ENCODE peak calls at places on chromosome 7, in four cellular contexts. T, N, U and P are unnamed samples.
A peak's percentile ranks its signal among the peaks of the same experiment; 100 is the strongest.

GRCh38 chr7:5248201-5248885 is 34.4 kb upstream of the SLC29A4 start:
- DNase-seq in T (no peak), U (no peak), N (peak; percentile 35), P (no peak)

GRCh38 chr7:129368389-129368986 is 65.7 kb upstream of the STRIP2 start:
- DNase-seq in T (no peak), U (no peak), N (no peak), P (no peak)

GRCh38 chr7:158863611-158864506 is 7.5 kb downstream of the DYNC2I1 start:
- DNase-seq in U (peak; percentile 31), T (peak; percentile 72), N (peak; percentile 69), P (no peak)

GRCh38 chr7:42735081-42735480 is 176.8 kb downstream of the C7orf25 start:
- DNase-seq in U (no peak), T (no peak), N (peak; percentile 51), P (no peak)

GRCh38 chr7:158931899-158932298 is 75.5 kb downstream of the DYNC2I1 start:
- DNase-seq in U (no peak), N (no peak), T (no peak), P (no peak)

GRCh38 chr7:153887756-153888591 is 164.2 kb upstream of the DPP6 start:
- DNase-seq in U (no peak), T (no peak), N (no peak), P (no peak)

GRCh38 chr7:45869426-45869825 is 3.5 kb downstream of the CCDC201 start:
- DNase-seq in T (no peak), N (peak; percentile 29), U (no peak), P (no peak)

GRCh38 chr7:32616625-32617024 is 121.3 kb downstream of the AVL9 start:
- DNase-seq in N (peak; percentile 76), U (peak; percentile 51), T (peak; percentile 54), P (peak; percentile 75)

GRCh38 chr7:90626011-90626410 is 29.9 kb downstream of the CDK14 start:
- DNase-seq in N (peak; percentile 71), T (no peak), U (no peak), P (peak; percentile 15)

GRCh38 chr7:102096706-102097427 is 189.8 kb upstream of the SH2B2 start:
- DNase-seq in U (no peak), N (no peak), T (no peak), P (no peak)

GRCh38 chr7:130297628-130298027 is 4.7 kb downstream of the CPA4 start:
- DNase-seq in N (no peak), T (no peak), U (no peak), P (no peak)

GRCh38 chr7:137934176-137934826 is 67.6 kb downstream of the CREB3L2 start:
- DNase-seq in T (no peak), N (no peak), U (no peak), P (no peak)

GRCh38 chr7:137932881-137933269 is 69.0 kb downstream of the CREB3L2 start:
- DNase-seq in N (peak; percentile 49), T (peak; percentile 55), U (no peak), P (no peak)

GRCh38 chr7:137931823-137932222 is 70.1 kb downstream of the CREB3L2 start:
- DNase-seq in T (no peak), N (no peak), U (no peak), P (no peak)

GRCh38 chr7:137934941-137935848 is 66.7 kb downstream of the CREB3L2 start:
- DNase-seq in T (no peak), N (no peak), U (no peak), P (no peak)

GRCh38 chr7:137933270-137934017 is 68.4 kb downstream of the CREB3L2 start:
- DNase-seq in N (peak; percentile 42), T (peak; percentile 64), U (no peak), P (peak; percentile 62)
- H3K4me3 ChIP-seq in N (no peak overlapping the region), T (peak overlapping the region; percentile 0), U (no peak overlapping the region), P (no peak overlapping the region)

GRCh38 chr7:66899552-66900280 is 21.3 kb upstream of the TMEM248 start:
- DNase-seq in N (no peak), U (no peak), T (no peak), P (no peak)

GRCh38 chr7:66896441-66896840 is 24.6 kb upstream of the TMEM248 start:
- DNase-seq in U (no peak), N (no peak), T (no peak), P (no peak)

DNA sequence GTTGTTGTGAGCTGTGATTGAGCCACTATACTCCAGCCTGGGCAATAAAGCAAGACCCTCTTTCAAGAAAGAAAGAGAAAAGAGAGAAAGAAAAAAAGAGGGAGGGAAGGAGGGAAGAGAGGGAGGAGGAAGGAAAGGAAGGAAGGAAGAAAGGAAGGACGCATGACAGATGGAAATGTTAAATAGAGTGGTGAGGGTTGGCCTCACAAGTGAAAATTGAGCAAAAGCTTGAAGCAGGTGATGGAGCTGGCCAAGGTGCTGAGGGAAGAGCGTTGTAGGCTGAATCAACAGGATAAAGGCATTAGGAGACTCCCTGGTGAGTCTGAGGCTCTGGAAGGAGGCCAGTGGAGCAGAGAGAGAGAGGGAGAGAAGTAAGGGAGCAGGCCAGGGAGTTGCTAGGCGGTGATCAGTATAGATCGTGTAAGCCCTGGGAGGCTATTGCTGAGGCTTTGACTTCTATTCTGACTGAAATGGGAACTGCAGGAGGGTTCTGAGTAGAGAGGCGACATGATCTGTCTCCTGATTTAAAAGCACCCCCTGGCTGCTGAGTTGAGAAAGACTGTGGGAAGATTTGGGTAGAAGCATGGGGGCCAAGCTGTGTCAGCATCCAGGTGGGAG is 26.5 kb upstream of the TMEM248 start:
- DNase-seq in N (peak; percentile 28), T (no peak), U (no peak), P (peak; percentile 31)
- TF ChIP-seq CTCF in N (peak; percentile 2), T (no peak), U (no peak), P (no peak)

GRCh38 chr7:100839361-100839760 is 12.0 kb upstream of the EPHB4 start:
- DNase-seq in U (no peak), T (no peak), N (no peak), P (no peak)

GRCh38 chr7:100835903-100836811 is 8.8 kb upstream of the EPHB4 start:
- DNase-seq in U (no peak), N (no peak), T (no peak), P (no peak)

GRCh38 chr7:100840470-100841100 is 11.9 kb upstream of the SLC12A9 start:
- DNase-seq in N (no peak), T (no peak), U (no peak), P (no peak)

GRCh38 chr7:100836812-100837098 is 9.4 kb upstream of the EPHB4 start:
- DNase-seq in N (no peak), U (no peak), T (no peak), P (no peak)

GRCh38 chr7:100837099-100837836 is 9.9 kb upstream of the EPHB4 start:
- DNase-seq in U (peak; percentile 82), N (peak; percentile 92), T (peak; percentile 88), P (peak; percentile 80)
- H3K4me3 ChIP-seq in U (peak overlapping the region; percentile 45), N (peak overlapping the region; percentile 40), T (peak overlapping the region; percentile 52), P (peak overlapping the region; percentile 32)

GRCh38 chr7:115707684-115708341 is 322.8 kb downstream of the TFEC start:
- DNase-seq in T (no peak), N (no peak), U (no peak), P (no peak)

GRCh38 chr7:115709664-115710063 is 320.9 kb downstream of the TFEC start:
- DNase-seq in T (no peak), U (no peak), N (no peak), P (no peak)

GRCh38 chr7:115704884-115705283 is 325.7 kb downstream of the TFEC start:
- DNase-seq in N (no peak), U (no peak), T (no peak), P (no peak)

GRCh38 chr7:115707236-115707635 is 323.3 kb downstream of the TFEC start:
- DNase-seq in U (peak; percentile 66), T (no peak), N (peak; percentile 13), P (no peak)
- TF ChIP-seq CTCF in U (peak; percentile 66), T (no peak), N (peak; percentile 27), P (peak; percentile 45)

GRCh38 chr7:50605059-50605458 is 39.9 kb upstream of the DDC start:
- DNase-seq in T (no peak), N (no peak), U (no peak), P (no peak)
- H3K4me3 ChIP-seq in T (no peak overlapping the region), N (no peak overlapping the region), U (no peak overlapping the region), P (no peak overlapping the region)

GRCh38 chr7:88964418-88964817 is 168.9 kb upstream of the TEX47 start:
- DNase-seq in N (no peak), U (no peak), T (no peak), P (no peak)

DNA sequence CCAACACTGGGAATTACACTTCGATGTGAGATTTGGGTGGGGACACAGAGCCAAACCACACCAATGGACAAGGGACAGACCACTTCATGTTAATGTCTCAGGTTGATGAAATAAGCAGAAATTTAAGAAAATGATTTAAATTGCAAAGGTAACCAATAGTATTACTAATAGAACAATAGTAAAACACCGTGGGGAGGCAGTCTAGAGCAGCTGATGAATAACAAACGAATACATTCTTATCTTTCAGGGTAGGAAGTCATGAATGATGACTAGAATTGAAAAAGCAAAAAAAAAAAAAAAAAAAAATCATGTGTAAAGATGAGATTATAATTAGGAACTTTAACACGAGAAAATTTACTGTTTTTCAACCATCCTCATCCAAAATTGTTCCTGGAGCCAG is 171.9 kb upstream of the TEX47 start:
- DNase-seq in U (no peak), T (no peak), N (no peak), P (no peak)
- TF ChIP-seq CTCF in U (no peak), T (no peak), N (no peak), P (no peak)